ENCODE peak calls at places on chromosome 21, in five cellular contexts. One of them, this sample, is unnamed.

GRCh38 chr21:33268736-33269441 is 2.7 kb downstream of the IL10RB start:
- DNase-seq in HepG2: peak
- DNase-seq in GM12878: peak
- DNase-seq in H1: no peak
- DNase-seq in K562: no peak
- DNase-seq in this sample: peak

GRCh38 chr21:33162436-33162921 is 67.3 kb upstream of the IFNAR2 start:
- DNase-seq in HepG2: no peak
- DNase-seq in GM12878: no peak
- DNase-seq in H1: no peak
- DNase-seq in K562: no peak
- DNase-seq in this sample: no peak

GRCh38 chr21:39972471-39972870 is 105.2 kb downstream of the PCP4 start:
- DNase-seq in HepG2: no peak
- DNase-seq in GM12878: no peak
- DNase-seq in H1: no peak
- DNase-seq in K562: no peak
- DNase-seq in this sample: no peak

GRCh38 chr21:44349847-44350772 is 3.3 kb upstream of the TRPM2 start:
- DNase-seq in HepG2: no peak
- DNase-seq in GM12878: no peak
- DNase-seq in H1: no peak
- DNase-seq in K562: no peak
- DNase-seq in this sample: no peak

GRCh38 chr21:36647279-36648093 is 51.4 kb upstream of the SIM2 start:
- DNase-seq in HepG2: peak
- DNase-seq in GM12878: no peak
- DNase-seq in H1: no peak
- DNase-seq in K562: no peak
- DNase-seq in this sample: no peak

GRCh38 chr21:36909901-36910561 is 56.4 kb downstream of the HLCS start:
- DNase-seq in HepG2: peak
- DNase-seq in GM12878: no peak
- DNase-seq in H1: no peak
- DNase-seq in K562: no peak
- DNase-seq in this sample: peak

GRCh38 chr21:33380483-33380998 is 22.7 kb upstream of the IFNGR2 start:
- DNase-seq in HepG2: peak
- DNase-seq in GM12878: peak
- DNase-seq in H1: no peak
- DNase-seq in K562: peak
- DNase-seq in this sample: peak

GRCh38 chr21:34544032-34544496 is 32.1 kb upstream of the KCNE1 start:
- DNase-seq in HepG2: peak
- DNase-seq in GM12878: no peak
- DNase-seq in H1: peak
- DNase-seq in K562: peak
- DNase-seq in this sample: peak

GRCh38 chr21:33402011-33402979 is 918 bp upstream of the IFNGR2 start:
- DNase-seq in HepG2: no peak
- DNase-seq in GM12878: no peak
- DNase-seq in H1: peak
- DNase-seq in K562: no peak
- DNase-seq in this sample: no peak

GRCh38 chr21:32311621-32312020 is 13.0 kb downstream of the MRAP start:
- DNase-seq in HepG2: no peak
- DNase-seq in GM12878: no peak
- DNase-seq in H1: peak
- DNase-seq in K562: no peak
- DNase-seq in this sample: no peak

GRCh38 chr21:31351438-31351837 is 7.4 kb upstream of the TIAM1 start:
- DNase-seq in HepG2: no peak
- DNase-seq in GM12878: no peak
- DNase-seq in H1: no peak
- DNase-seq in K562: no peak
- DNase-seq in this sample: no peak

GRCh38 chr21:34348890-34349519 is 14.8 kb upstream of the KCNE2 start:
- DNase-seq in HepG2: no peak
- DNase-seq in GM12878: no peak
- DNase-seq in H1: no peak
- DNase-seq in K562: no peak
- DNase-seq in this sample: no peak

GRCh38 chr21:35882791-35883240 is 177.5 kb downstream of the SETD4 start:
- DNase-seq in HepG2: peak
- DNase-seq in GM12878: no peak
- DNase-seq in H1: no peak
- DNase-seq in K562: no peak
- DNase-seq in this sample: no peak

GRCh38 chr21:38813554-38813953 is 7.8 kb downstream of the ETS2 start:
- DNase-seq in HepG2: no peak
- DNase-seq in GM12878: no peak
- DNase-seq in H1: no peak
- DNase-seq in K562: no peak
- DNase-seq in this sample: no peak
- TF ChIP-seq ATF3 in HepG2: no peak
- TF ChIP-seq ATF3 in GM12878: no peak
- TF ChIP-seq ATF3 in H1: no peak
- TF ChIP-seq ATF3 in K562: no peak
- TF ChIP-seq ATF3 in this sample: no peak

GRCh38 chr21:42227909-42228708 is 9.2 kb downstream of the ABCG1 start:
- DNase-seq in HepG2: peak
- DNase-seq in GM12878: peak
- DNase-seq in H1: no peak
- DNase-seq in K562: peak
- DNase-seq in this sample: peak
- H3K4me3 ChIP-seq in HepG2: no peak
- H3K4me3 ChIP-seq in GM12878: no peak
- H3K4me3 ChIP-seq in H1: no peak
- H3K4me3 ChIP-seq in K562: no peak
- H3K4me3 ChIP-seq in this sample: no peak

GRCh38 chr21:15278279-15278678 is 213.5 kb upstream of the NRIP1 start:
- DNase-seq in HepG2: no peak
- DNase-seq in GM12878: no peak
- DNase-seq in H1: no peak
- DNase-seq in K562: no peak
- DNase-seq in this sample: no peak
- TF ChIP-seq EZH2 in HepG2: no peak
- TF ChIP-seq EZH2 in GM12878: no peak
- TF ChIP-seq EZH2 in H1: no peak
- TF ChIP-seq EZH2 in K562: no peak
- TF ChIP-seq EZH2 in this sample: no peak

DNA sequence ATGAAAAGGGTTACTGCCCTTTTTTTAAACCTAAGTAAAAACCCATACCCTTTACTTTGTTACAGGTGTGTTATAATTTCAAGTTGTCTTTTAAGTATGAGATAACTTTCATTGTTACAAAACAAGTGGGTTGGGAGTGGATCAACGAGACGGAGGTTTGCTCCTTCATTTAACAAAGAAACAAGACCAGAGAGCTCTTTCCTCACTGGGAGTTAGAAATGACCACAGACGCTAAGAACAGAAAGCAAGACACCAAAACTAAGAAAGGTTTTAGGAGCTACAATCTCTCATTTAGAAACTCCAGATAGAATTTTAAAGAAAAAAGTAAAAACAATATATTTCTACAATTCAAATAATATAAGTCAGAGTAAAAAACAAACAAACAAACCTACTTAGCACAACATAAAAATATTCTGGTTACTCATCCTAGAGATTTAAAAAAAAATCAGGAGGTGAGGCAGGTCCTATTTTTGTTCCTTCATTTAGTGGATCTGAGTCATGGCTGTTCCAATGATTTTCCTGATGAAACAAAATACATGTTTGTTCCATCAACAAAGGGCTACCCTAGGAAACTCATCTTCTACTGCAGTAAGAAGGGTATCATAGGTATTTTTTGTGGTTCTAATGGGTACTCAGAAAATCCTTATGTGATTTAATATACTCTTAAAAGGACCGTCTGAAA is 33.0 kb downstream of the APP start:
- DNase-seq in HepG2: no peak
- DNase-seq in GM12878: no peak
- DNase-seq in H1: no peak
- DNase-seq in K562: no peak
- DNase-seq in this sample: no peak
- TF ChIP-seq ATF3 in HepG2: no peak
- TF ChIP-seq ATF3 in GM12878: no peak
- TF ChIP-seq ATF3 in H1: no peak
- TF ChIP-seq ATF3 in K562: no peak
- TF ChIP-seq ATF3 in this sample: no peak

DNA sequence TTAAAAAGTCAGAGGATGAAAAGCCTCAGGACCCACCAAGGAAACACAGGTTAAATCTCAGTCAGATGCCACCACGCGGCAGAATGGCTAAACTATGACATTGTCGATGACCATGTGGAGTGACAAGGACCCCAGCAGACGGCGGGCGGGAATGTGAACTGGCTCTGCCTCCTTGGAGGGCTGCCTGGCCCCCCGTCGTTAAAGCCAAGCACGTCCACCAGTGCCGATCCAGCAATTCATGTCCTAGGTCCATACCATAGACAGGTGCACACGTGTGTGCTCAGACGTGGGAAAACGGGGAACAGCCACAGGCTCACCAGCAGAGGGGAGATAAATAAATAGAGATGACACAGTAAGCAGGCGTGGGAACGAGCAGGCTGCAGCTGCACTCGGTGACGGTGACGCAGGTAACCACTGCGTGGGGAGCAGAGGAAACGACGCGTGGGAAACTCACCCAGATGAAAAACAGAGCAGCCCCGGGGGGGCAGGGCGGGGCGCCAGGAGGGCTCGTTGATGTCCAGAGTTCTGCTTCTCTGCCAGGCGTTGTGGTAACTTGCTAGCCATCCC is 28.3 kb upstream of the PCBP3 start:
- DNase-seq in HepG2: peak
- DNase-seq in GM12878: peak
- DNase-seq in H1: no peak
- DNase-seq in K562: peak
- DNase-seq in this sample: no peak
- H3K4me3 ChIP-seq in HepG2: no peak
- H3K4me3 ChIP-seq in GM12878: peak
- H3K4me3 ChIP-seq in H1: no peak
- H3K4me3 ChIP-seq in K562: no peak
- H3K4me3 ChIP-seq in this sample: no peak

DNA sequence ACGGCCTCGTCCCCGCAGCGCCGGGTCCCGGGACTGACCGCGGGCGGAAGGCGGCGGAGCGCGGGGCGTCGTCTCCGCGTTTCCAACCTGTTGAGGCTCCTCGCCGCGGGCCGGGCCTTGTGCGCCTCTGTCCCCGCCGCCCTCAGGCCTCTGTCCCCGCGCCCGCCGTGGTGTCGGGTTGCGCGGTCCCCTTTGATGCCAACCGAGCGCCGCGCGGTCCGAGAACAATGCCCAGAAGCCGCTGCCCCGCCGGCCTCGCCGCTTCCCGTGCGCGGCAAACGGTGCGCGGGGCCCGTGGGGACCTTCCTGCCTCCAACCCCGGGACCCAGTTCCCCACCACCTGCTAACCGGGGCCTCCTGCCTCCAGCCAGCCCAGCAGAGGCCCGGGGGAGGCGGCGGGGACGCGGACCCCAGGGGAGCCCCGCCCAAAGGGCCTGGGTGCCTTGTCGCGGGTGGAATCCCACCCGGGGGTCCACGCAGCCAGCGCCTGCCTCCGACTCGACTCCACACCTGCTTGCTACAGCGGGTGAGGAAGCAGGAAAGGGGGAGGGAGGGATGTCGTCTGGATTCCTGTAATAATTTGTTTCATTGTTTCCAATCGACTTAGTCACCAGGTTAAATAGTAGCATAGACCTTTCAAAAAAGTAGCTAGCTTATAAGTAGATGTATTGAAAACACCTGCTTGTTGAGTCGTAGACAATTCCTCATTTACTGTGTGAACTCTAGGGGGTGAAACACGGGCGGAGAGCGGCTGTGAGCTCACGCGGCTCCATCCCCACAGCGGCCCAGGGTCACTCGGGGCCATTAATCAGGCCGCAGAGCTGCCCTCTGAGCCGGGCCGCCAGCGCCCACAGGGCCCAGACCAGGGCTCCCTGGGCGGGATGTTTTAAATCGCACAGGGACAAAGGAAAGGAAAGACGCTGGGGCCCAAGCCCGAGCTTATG is 1.1 kb downstream of the COL18A1 start:
- DNase-seq in HepG2: peak
- DNase-seq in GM12878: no peak
- DNase-seq in H1: no peak
- DNase-seq in K562: no peak
- DNase-seq in this sample: no peak
- TF ChIP-seq EZH2 in HepG2: no peak
- TF ChIP-seq EZH2 in GM12878: no peak
- TF ChIP-seq EZH2 in H1: no peak
- TF ChIP-seq EZH2 in K562: no peak
- TF ChIP-seq EZH2 in this sample: no peak

GRCh38 chr21:16912075-16912474 is 600.8 kb upstream of the CXADR start:
- DNase-seq in HepG2: no peak
- DNase-seq in GM12878: no peak
- DNase-seq in H1: no peak
- DNase-seq in K562: no peak
- DNase-seq in this sample: no peak

GRCh38 chr21:16910435-16911165 is 602.2 kb upstream of the CXADR start:
- DNase-seq in HepG2: no peak
- DNase-seq in GM12878: no peak
- DNase-seq in H1: no peak
- DNase-seq in K562: no peak
- DNase-seq in this sample: no peak

GRCh38 chr21:16911166-16911607 is 601.7 kb upstream of the CXADR start:
- DNase-seq in HepG2: no peak
- DNase-seq in GM12878: no peak
- DNase-seq in H1: no peak
- DNase-seq in K562: no peak
- DNase-seq in this sample: no peak

GRCh38 chr21:16908087-16908486 is 604.8 kb upstream of the CXADR start:
- DNase-seq in HepG2: no peak
- DNase-seq in GM12878: no peak
- DNase-seq in H1: no peak
- DNase-seq in K562: no peak
- DNase-seq in this sample: no peak

GRCh38 chr21:16913010-16913409 is 599.8 kb upstream of the CXADR start:
- DNase-seq in HepG2: no peak
- DNase-seq in GM12878: no peak
- DNase-seq in H1: no peak
- DNase-seq in K562: no peak
- DNase-seq in this sample: no peak
- TF ChIP-seq ATF3 in HepG2: no peak
- TF ChIP-seq ATF3 in GM12878: no peak
- TF ChIP-seq ATF3 in H1: no peak
- TF ChIP-seq ATF3 in K562: no peak
- TF ChIP-seq ATF3 in this sample: no peak